ENCODE peak calls at places on chromosomes 1 and 21, in six cellular contexts. O is H1, Q is HCT116, K is GM12878, F is K562, A is HepG2. S is an unnamed sample.
A peak's percentile ranks its signal among the peaks of the same experiment; 100 is the strongest.

GRCh38 chr1:34009340-34009975 is 145.6 kb downstream of the HMGB4 start:
- DNase-seq in A (no peak), Q (no peak), K (no peak), O (no peak), F (no peak), S (no peak)

GRCh38 chr1:175597206-175597605 is 146.2 kb downstream of the TNR start:
- DNase-seq in Q (no peak), A (no peak), F (no peak), O (no peak), K (no peak), S (no peak)

GRCh38 chr21:16145052-16145451 is 415.3 kb downstream of the USP25 start:
- DNase-seq in A (no peak), K (no peak), O (no peak), Q (no peak), F (no peak), S (no peak)

GRCh38 chr1:112312315-112312714 is 83.7 kb upstream of the CTTNBP2NL start:
- DNase-seq in A (no peak), O (no peak), Q (no peak), F (no peak), K (no peak), S (no peak)

GRCh38 chr1:55338448-55338820 is 123.3 kb upstream of the USP24 start:
- DNase-seq in F (no peak), A (no peak), K (no peak), Q (no peak), O (no peak), S (no peak)

GRCh38 chr1:245710961-245711903 is 556.4 kb downstream of the KIF26B start:
- DNase-seq in Q (no peak), A (no peak), F (peak; percentile 38), O (peak; percentile 62), K (no peak), S (no peak)

GRCh38 chr1:234342749-234343148 is 30.5 kb upstream of the COA6 start:
- DNase-seq in K (no peak), F (no peak), O (no peak), Q (no peak), A (no peak), S (no peak)

GRCh38 chr1:31733389-31734219 is 29.8 kb upstream of the COL16A1 start:
- DNase-seq in F (no peak), O (no peak), Q (no peak), A (no peak), K (no peak), S (no peak)

GRCh38 chr1:51936531-51936930 is 54.0 kb downstream of the RAB3B start:
- DNase-seq in A (no peak), O (no peak), Q (no peak), K (no peak), F (no peak), S (no peak)

GRCh38 chr1:25703671-25704637 is 87.4 kb downstream of the MAN1C1 start:
- DNase-seq in Q (no peak), K (no peak), A (no peak), O (no peak), F (no peak), S (no peak)

GRCh38 chr1:75136921-75137641 is 2.9 kb downstream of the LHX8 start:
- DNase-seq in A (no peak), Q (no peak), F (no peak), K (no peak), O (peak; percentile 63), S (no peak)

GRCh38 chr1:210262167-210262896 is 29.7 kb downstream of the SERTAD4 start:
- DNase-seq in F (no peak), A (peak; percentile 32), K (no peak), O (no peak), Q (no peak), S (no peak)

GRCh38 chr1:59367269-59368006 is 70.5 kb downstream of the FGGY start:
- DNase-seq in K (no peak), Q (no peak), F (no peak), A (no peak), O (no peak), S (no peak)

GRCh38 chr1:92933459-92933858 is 27.8 kb downstream of the DIPK1A start:
- DNase-seq in K (no peak), Q (no peak), F (no peak), O (no peak), A (no peak), S (no peak)

GRCh38 chr1:25780318-25781129 is 19.5 kb upstream of the SELENON start:
- DNase-seq in Q (no peak), K (no peak), O (no peak), F (peak; percentile 53), A (peak; percentile 34), S (peak; percentile 81)

GRCh38 chr1:9366943-9367780 is 74.5 kb downstream of the SPSB1 start:
- DNase-seq in Q (no peak), K (no peak), O (no peak), F (no peak), A (no peak), S (no peak)

GRCh38 chr1:231600461-231600976 is 26.1 kb upstream of the DISC1 start:
- DNase-seq in Q (no peak), O (no peak), A (no peak), K (no peak), F (no peak), S (no peak)

GRCh38 chr21:38843806-38844479 is 38.2 kb downstream of the ETS2 start:
- DNase-seq in Q (no peak), K (no peak), O (no peak), A (no peak), F (no peak), S (no peak)

GRCh38 chr1:232045134-232045533 is 418.5 kb downstream of the DISC1 start:
- DNase-seq in F (no peak), O (no peak), K (no peak), A (no peak), Q (no peak), S (no peak)

GRCh38 chr1:235502601-235503332 is 1.5 kb downstream of the B3GALNT2 start:
- DNase-seq in A (no peak), O (no peak), Q (no peak), F (no peak), K (no peak), S (no peak)

GRCh38 chr1:226687476-226687875 is 51.6 kb downstream of the ITPKB start:
- DNase-seq in Q (no peak), F (no peak), K (no peak), A (no peak), O (no peak), S (no peak)

GRCh38 chr1:219773110-219773509 is 155.2 kb downstream of the SLC30A10 start:
- DNase-seq in K (no peak), A (no peak), F (no peak), Q (no peak), O (no peak), S (no peak)

GRCh38 chr21:36909901-36910561 is 56.4 kb downstream of the HLCS start:
- DNase-seq in O (no peak), Q (peak; percentile 79), A (peak; percentile 21), K (no peak), F (no peak), S (no peak)

GRCh38 chr1:211783897-211784296 is 46.7 kb downstream of the LPGAT1 start:
- DNase-seq in O (no peak), A (peak; percentile 92), K (no peak), Q (no peak), F (no peak), S (no peak)

GRCh38 chr1:78157162-78157561 is 111.4 kb downstream of the GIPC2 start:
- DNase-seq in K (no peak), F (no peak), A (no peak), O (no peak), Q (no peak), S (no peak)

DNA sequence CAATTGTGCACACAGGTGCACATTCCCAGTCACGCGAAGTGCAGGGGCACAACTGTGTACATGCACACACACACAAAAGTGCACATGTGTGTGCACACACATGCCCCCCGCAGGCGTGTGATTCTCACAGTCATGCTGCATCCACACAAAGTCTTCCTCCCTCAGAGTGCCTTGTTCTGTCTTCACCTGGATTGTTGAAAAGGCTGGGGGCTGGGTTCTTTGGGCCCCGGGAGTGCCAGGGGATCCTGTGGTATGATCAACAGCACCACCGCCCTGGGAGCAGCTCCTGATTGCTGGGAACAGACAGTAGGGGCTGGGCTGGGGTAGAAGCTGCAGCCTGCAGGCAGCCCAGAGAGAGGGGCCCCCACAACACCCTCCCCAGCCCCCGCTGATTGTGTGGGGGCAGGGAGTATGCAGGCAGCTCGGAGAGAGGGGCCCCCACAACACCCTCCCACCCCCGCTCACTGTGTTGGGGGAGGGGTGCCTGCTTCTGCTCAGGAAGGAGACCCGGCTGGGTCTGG is 3.4 kb downstream of the COL18A1 start:
- DNase-seq in O (no peak), K (no peak), Q (no peak), F (no peak), A (no peak), S (no peak)
- H3K4me3 ChIP-seq in O (peak overlapping the region; percentile 22), K (no peak overlapping the region), Q (no peak overlapping the region), F (no peak overlapping the region), A (peak overlapping the region; percentile 52), S (no peak overlapping the region)

DNA sequence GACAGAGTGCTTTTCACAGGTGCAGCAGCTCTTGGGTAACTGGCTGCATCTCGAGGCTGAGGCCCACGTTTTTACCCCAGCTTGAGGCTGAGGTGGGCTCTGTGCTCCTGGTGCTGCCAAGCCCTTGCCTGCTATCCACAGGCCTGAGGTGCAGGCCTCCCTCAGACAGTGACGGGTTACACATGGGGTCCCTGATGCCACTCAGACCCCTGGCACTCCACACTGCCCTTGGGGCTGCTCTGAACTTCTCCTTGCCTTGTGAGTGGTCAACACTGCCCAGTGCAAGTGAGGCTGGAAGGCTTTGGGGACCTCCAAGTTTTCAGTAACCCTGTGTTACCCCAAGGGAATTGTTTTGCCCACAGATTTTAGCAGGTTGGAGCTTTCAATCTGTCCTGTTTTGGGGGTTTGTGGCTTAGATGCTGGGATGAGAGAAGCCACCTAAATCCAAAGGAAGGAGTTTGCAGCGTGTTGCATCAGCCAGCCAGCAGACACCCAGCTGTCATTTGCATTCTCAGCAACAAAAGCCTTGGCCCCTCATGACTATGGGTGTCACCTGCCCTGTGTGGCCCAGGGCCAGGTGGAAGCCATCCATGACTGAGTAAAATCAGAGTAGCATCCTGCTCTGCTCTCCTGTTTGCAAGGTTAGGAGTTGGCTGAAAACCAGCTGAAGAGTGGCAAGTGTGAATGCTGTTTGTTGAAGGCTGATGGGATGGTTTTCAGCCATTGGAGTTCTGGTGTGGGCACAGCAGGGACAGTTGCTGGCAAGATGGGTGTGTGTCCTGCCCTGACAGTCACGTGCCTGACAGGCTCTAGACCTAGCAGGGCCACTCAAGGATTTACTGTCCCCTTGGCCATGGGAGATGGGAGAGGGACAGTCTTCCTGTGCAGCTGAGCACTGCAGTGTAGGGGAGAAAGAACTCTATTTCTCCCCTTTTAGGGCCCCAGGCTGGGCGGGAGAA is 3.2 kb downstream of the RNF187 start:
- DNase-seq in K (no peak), A (no peak), Q (peak; percentile 6), F (peak; percentile 48), O (no peak), S (no peak)
- TF ChIP-seq ZNF274 in K (no peak), A (no peak), Q (no peak), F (no peak), O (no peak), S (no peak)

DNA sequence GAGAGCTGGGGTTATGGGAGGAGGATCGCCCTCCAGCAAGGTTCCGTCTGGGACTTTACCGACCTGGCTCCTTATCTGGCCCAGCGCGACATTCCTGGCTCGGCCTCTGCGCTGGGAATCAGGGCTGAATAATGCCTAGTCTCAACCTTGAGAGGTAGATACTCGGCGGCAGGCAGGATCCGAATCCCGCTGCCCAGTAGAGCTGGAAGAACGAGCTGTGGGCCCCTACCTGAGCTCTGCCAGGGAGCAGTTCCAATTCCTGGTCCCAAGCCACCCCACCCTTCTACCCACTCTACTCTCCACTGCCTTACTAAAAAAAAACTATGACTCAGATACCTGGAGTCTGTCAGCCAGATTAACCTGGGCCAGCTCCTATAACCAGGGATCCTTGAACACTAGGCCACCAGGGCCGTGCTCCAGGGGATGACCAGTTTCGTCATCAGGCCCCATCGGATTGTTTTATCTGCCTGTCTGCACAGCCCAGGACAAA is 53.6 kb downstream of the RHBG start:
- DNase-seq in F (peak; percentile 39), A (no peak), K (no peak), Q (no peak), O (no peak), S (no peak)
- H3K4me3 ChIP-seq in F (no peak overlapping the region), A (no peak overlapping the region), K (no peak overlapping the region), Q (no peak overlapping the region), O (peak overlapping the region; percentile 61), S (no peak overlapping the region)

GRCh38 chr1:202162049-202162417 is 1.6 kb upstream of the PTPN7 start:
- DNase-seq in Q (no peak), K (peak; percentile 45), F (peak; percentile 74), A (no peak), O (no peak), S (no peak)
- TF ChIP-seq ZNF274 in Q (no peak), K (no peak), F (no peak), A (no peak), O (no peak), S (no peak)

S was measured in NT2/D1.